ENCODE peak calls at places on chromosome 19, in four cellular contexts. W is Peyer's patch, A is K562, D is left lung. U is an unnamed sample. For H3K9me3, the result is how much of the 10 kb centered on the place peaks cover.

GRCh38 chr19:2529473-2529918 is 53.6 kb downstream of the GADD45B start:
- DNase-seq in D (no peak), W (peak), A (no peak), U (no peak)

GRCh38 chr19:2491130-2491801 is 15.3 kb downstream of the GADD45B start:
- DNase-seq in W (peak), A (no peak), D (peak), U (peak)

GRCh38 chr19:55172741-55173140 is 6.3 kb upstream of the DNAAF3 start:
- DNase-seq in W (no peak), D (no peak), A (no peak), U (no peak)

GRCh38 chr19:27794444-27795042 is 1418.4 kb downstream of the UQCRFS1 start:
- DNase-seq in W (no peak), D (no peak), A (peak), U (peak)

GRCh38 chr19:28836366-28836765 is 376.6 kb downstream of the UQCRFS1 start:
- DNase-seq in D (no peak), A (no peak), W (no peak), U (no peak)

GRCh38 chr19:10817291-10818038 is 18.5 kb downstream of the TMED1 start:
- DNase-seq in D (peak), A (no peak), W (peak), U (no peak)

GRCh38 chr19:12689581-12690216 is 1.9 kb downstream of the GNG14 start:
- DNase-seq in W (no peak), D (no peak), A (no peak), U (no peak)

GRCh38 chr19:38362076-38362945 is 12.1 kb upstream of the PSMD8 start:
- DNase-seq in A (peak), W (peak), D (peak), U (peak)

GRCh38 chr19:55624109-55625003 is at the start of gene ZNF784:
- DNase-seq in W (peak), A (peak), D (peak), U (peak)

GRCh38 chr19:17172624-17173345 is 42.4 kb upstream of the USE1 start:
- DNase-seq in A (no peak), W (no peak), D (no peak), U (no peak)

GRCh38 chr19:10420444-10421239 is at the start of gene PDE4A:
- DNase-seq in D (no peak), W (no peak), A (peak), U (peak)

GRCh38 chr19:5695649-5696195 is 5.6 kb downstream of the RPL36 start:
- DNase-seq in D (no peak), A (no peak), W (no peak), U (no peak)

GRCh38 chr19:17249887-17250548 is 4.3 kb upstream of the NR2F6 start:
- DNase-seq in W (peak), A (no peak), D (no peak), U (no peak)

GRCh38 chr19:48510421-48511268 is 990 bp downstream of the LMTK3 start:
- DNase-seq in W (peak), D (no peak), A (peak), U (peak)

GRCh38 chr19:39839678-39840327 is 5.8 kb upstream of the DYRK1B start:
- DNase-seq in A (peak), W (no peak), D (no peak), U (no peak)

GRCh38 chr19:39175564-39175963 is 21.2 kb upstream of the NCCRP1 start:
- DNase-seq in W (no peak), D (no peak), A (no peak), U (no peak)

GRCh38 chr19:18878058-18878797 is 17.7 kb downstream of the CERS1 start:
- DNase-seq in D (no peak), W (no peak), A (no peak), U (no peak)

GRCh38 chr19:40154121-40154680 is 37.0 kb upstream of the MAP3K10 start:
- DNase-seq in A (no peak), W (no peak), D (no peak), U (no peak)

GRCh38 chr19:3969435-3970312 is 1.2 kb downstream of the DAPK3 start:
- DNase-seq in D (no peak), A (peak), W (no peak), U (peak)

DNA sequence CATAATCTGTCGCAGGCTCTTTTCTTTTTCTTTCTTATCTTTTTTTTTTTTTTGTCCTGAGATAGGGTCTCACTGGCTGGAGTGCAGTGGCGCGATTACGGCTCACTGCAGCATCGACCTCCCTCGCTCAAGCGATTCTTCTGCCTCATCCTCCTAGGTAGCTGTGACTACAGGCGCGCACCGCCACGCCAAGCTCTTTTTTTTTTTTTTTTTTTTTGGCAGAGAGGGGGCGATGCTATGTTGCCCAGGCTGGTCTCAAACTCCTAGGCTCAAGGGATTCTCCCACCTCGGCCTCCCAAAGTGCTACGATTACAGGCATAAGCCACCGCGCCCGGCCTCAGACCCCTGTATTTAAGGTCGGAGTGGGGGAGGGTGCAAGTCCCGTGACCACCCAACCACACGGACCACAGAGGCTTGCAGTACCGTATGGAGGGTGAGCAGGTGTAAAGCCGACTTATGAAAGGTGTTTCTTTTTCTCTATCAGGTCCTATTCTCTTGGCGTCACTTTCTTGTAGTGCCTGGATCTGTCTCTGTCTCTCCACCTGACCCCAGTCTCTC is 2.0 kb downstream of the PHLDB3 start:
- DNase-seq in W (no peak), A (no peak), D (no peak), U (no peak)
- TF ChIP-seq CTCF in W (no peak), A (no peak), D (no peak), U (no peak)

DNA sequence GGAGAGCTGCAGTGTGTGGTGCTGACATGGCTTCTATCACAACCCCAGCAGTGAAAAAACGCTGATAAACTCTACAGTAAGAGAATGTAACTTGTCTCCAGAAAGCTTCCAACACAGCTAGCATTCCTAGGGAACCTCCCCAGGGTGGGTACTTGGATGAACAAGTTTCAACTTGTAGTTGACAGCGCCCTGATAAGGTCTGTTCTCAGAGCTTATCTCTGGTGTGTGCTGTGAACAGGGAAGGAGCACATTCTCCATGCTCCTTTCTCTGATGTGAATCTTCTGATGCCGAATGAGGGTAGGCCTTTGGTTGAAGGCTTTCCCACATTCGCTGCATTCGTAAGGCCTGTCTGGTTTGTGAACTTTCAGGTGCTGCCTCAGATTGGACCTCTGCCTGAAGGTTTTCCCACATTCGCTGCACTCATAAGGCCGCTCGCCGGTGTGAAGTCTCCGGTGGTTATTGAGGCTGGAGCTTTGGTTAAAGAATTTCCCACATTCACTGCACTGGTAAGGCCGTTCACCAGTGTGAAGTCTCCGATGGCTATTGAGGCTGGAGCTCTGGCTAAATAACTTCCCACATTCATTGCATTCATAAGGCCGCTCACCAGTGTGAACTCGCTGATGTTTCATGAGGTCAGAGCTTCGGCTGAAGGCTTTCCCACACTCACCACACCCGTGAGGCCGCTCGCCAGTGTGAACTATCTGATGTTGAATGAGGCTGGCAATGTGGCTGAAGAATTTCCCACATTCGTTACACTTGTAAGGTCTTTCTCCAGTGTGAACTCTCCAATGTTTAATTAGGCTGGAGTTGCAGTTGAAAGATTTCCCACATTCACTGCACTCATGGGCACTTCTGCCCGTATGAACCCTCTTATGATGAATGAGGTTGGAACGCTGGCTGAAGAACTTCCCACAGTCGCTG is 5.9 kb downstream of the ZNF792 start:
- DNase-seq in A (no peak), D (no peak), W (no peak), U (no peak)
- H3K9me3 ChIP-seq in A (half or more), D (under half), W (half or more), U (under half)

DNA sequence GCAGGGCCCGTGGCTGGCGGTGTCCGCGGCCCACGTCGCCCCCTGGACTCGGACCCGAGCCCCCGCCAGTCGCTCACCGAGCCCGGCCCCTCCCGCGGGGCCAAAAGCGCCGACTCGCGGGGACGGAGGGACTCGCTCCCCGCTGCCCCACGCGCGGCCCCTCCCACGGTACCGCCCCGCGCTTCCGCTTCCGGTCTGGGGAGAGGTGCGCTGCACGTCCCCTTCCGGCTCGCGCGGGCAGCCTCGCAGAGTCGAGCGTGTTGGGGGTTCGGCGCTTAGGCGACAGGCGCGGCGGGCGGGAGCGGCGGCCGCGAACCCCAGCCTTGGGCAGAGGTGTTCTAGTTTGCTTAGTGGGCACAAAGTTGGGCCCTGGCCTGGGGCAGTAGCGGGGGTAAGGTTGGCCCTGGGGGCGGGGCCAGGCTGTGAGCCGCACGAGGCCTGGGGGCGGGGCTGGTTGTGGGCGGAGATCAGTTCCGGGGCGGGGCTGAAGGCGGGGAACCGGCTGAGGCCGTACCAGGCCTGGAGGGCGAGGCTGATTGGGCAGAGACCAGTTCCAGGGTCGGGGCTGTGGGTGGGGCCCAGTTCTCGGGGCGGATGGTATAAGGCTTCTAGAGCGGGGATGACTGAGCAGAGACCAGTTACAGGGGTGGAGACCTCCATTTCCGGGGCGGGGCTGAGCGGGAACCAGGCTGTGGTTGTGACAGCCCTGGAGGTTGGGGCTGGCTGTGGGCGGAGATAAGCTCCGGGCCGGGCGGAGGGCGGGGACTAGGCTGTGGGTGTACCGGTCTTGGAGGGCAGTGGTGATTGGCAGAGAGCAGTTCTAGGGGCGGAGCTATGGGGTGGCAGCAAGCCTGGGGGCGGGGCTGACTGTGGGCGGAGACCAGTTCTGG is at the start of the genes MBD3L1 and ZNF558:
- DNase-seq in A (peak), W (peak), D (peak), U (peak)
- TF ChIP-seq CTCF in A (peak), W (peak), D (peak), U (peak)

DNA sequence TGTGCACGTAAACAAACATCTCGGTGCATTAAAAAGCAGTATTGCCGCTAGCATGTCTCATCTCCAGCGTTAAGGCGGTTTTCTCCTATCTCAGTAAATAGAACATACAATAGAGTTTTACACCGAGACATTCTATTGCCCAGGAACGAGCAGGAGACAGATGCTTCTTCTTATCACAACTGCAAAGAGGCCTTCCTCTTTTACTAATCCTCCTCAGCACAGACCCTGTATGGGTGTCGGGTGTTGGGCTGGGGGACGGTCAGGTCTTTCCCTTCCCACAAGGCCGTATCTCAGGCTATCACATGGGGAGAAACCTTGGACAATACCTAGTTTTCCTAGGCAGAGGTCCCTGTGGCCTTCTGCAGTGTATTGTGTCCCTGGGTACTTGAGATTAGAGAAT is 21.2 kb downstream of the ZNF233 start:
- DNase-seq in D (no peak), W (no peak), A (no peak), U (no peak)
- H3K9me3 ChIP-seq in D (under half), W (under half), A (under half), U (under half)